ENCODE peak calls at places on chromosomes 16 and 17, in eight cellular contexts. One of them, this sample, is unnamed.

GRCh38 chr17:46809110-46809571 is 9.4 kb downstream of the WNT3 start:
- DNase-seq in colonic mucosa: no peak
- DNase-seq in memory B cell: no peak
- DNase-seq in fibroblast of villous mesenchyme: no peak
- DNase-seq in ovary: no peak
- DNase-seq in AG04450: no peak
- DNase-seq in M059J: no peak
- DNase-seq in lower lobe of right lung: no peak
- DNase-seq in this sample: no peak

GRCh38 chr17:64315032-64315490 is 52.0 kb upstream of the TEX2 start:
- DNase-seq in colonic mucosa: peak
- DNase-seq in memory B cell: no peak
- DNase-seq in fibroblast of villous mesenchyme: peak
- DNase-seq in ovary: peak
- DNase-seq in AG04450: no peak
- DNase-seq in M059J: no peak
- DNase-seq in lower lobe of right lung: peak
- DNase-seq in this sample: no peak

GRCh38 chr16:77993586-77993985 is 28.8 kb upstream of the CLEC3A start:
- DNase-seq in colonic mucosa: peak
- DNase-seq in memory B cell: no peak
- DNase-seq in fibroblast of villous mesenchyme: peak
- DNase-seq in ovary: no peak
- DNase-seq in AG04450: no peak
- DNase-seq in M059J: no peak
- DNase-seq in lower lobe of right lung: no peak
- DNase-seq in this sample: no peak

GRCh38 chr16:82580293-82580900 is 46.4 kb upstream of the CDH13 start:
- DNase-seq in colonic mucosa: peak
- DNase-seq in memory B cell: no peak
- DNase-seq in fibroblast of villous mesenchyme: peak
- DNase-seq in ovary: no peak
- DNase-seq in AG04450: no peak
- DNase-seq in M059J: peak
- DNase-seq in lower lobe of right lung: no peak
- DNase-seq in this sample: peak

GRCh38 chr17:50150354-50151040 is at the start of gene PPP1R9B:
- DNase-seq in colonic mucosa: no peak
- DNase-seq in memory B cell: no peak
- DNase-seq in fibroblast of villous mesenchyme: no peak
- DNase-seq in ovary: no peak
- DNase-seq in AG04450: no peak
- DNase-seq in M059J: no peak
- DNase-seq in lower lobe of right lung: no peak
- DNase-seq in this sample: no peak

GRCh38 chr16:68379472-68380347 is 68.6 kb downstream of the SMPD3 start:
- DNase-seq in colonic mucosa: no peak
- DNase-seq in memory B cell: no peak
- DNase-seq in fibroblast of villous mesenchyme: no peak
- DNase-seq in ovary: no peak
- DNase-seq in AG04450: no peak
- DNase-seq in M059J: no peak
- DNase-seq in lower lobe of right lung: peak
- DNase-seq in this sample: no peak

GRCh38 chr17:7440823-7441174 is 1.5 kb downstream of the FGF11 start:
- DNase-seq in colonic mucosa: no peak
- DNase-seq in memory B cell: no peak
- DNase-seq in fibroblast of villous mesenchyme: no peak
- DNase-seq in ovary: no peak
- DNase-seq in AG04450: no peak
- DNase-seq in M059J: peak
- DNase-seq in lower lobe of right lung: no peak
- DNase-seq in this sample: peak

GRCh38 chr17:72822358-72823023 is 270.0 kb downstream of the SLC39A11 start:
- DNase-seq in colonic mucosa: no peak
- DNase-seq in memory B cell: no peak
- DNase-seq in fibroblast of villous mesenchyme: no peak
- DNase-seq in ovary: no peak
- DNase-seq in AG04450: no peak
- DNase-seq in M059J: no peak
- DNase-seq in lower lobe of right lung: no peak
- DNase-seq in this sample: no peak

GRCh38 chr16:24977673-24978065 is 37.5 kb downstream of the ARHGAP17 start:
- DNase-seq in colonic mucosa: no peak
- DNase-seq in memory B cell: no peak
- DNase-seq in fibroblast of villous mesenchyme: peak
- DNase-seq in ovary: no peak
- DNase-seq in AG04450: peak
- DNase-seq in M059J: peak
- DNase-seq in lower lobe of right lung: no peak
- DNase-seq in this sample: peak

GRCh38 chr17:42536048-42536371 is at the start of gene NAGLU:
- DNase-seq in colonic mucosa: peak
- DNase-seq in memory B cell: peak
- DNase-seq in fibroblast of villous mesenchyme: peak
- DNase-seq in ovary: peak
- DNase-seq in AG04450: no peak
- DNase-seq in M059J: peak
- DNase-seq in lower lobe of right lung: peak
- DNase-seq in this sample: peak

GRCh38 chr17:45238155-45238774 is 16.6 kb downstream of the FMNL1 start:
- DNase-seq in colonic mucosa: no peak
- DNase-seq in memory B cell: no peak
- DNase-seq in fibroblast of villous mesenchyme: no peak
- DNase-seq in ovary: no peak
- DNase-seq in AG04450: no peak
- DNase-seq in M059J: no peak
- DNase-seq in lower lobe of right lung: no peak
- DNase-seq in this sample: no peak

GRCh38 chr16:57834936-57835335 is 32.6 kb upstream of the KIFC3 start:
- DNase-seq in colonic mucosa: no peak
- DNase-seq in memory B cell: no peak
- DNase-seq in fibroblast of villous mesenchyme: no peak
- DNase-seq in ovary: no peak
- DNase-seq in AG04450: no peak
- DNase-seq in M059J: peak
- DNase-seq in lower lobe of right lung: no peak
- DNase-seq in this sample: peak

GRCh38 chr16:73399486-73399885 is 351.6 kb upstream of the ZFHX3 start:
- DNase-seq in colonic mucosa: no peak
- DNase-seq in memory B cell: no peak
- DNase-seq in fibroblast of villous mesenchyme: no peak
- DNase-seq in ovary: no peak
- DNase-seq in AG04450: no peak
- DNase-seq in M059J: no peak
- DNase-seq in lower lobe of right lung: no peak
- DNase-seq in this sample: no peak

GRCh38 chr17:48491527-48492273 is 39.1 kb downstream of the HOXB1 start:
- DNase-seq in colonic mucosa: no peak
- DNase-seq in memory B cell: no peak
- DNase-seq in fibroblast of villous mesenchyme: no peak
- DNase-seq in ovary: no peak
- DNase-seq in AG04450: no peak
- DNase-seq in M059J: no peak
- DNase-seq in lower lobe of right lung: no peak
- DNase-seq in this sample: peak

GRCh38 chr17:70207184-70207583 is 37.9 kb downstream of the KCNJ2 start:
- DNase-seq in colonic mucosa: no peak
- DNase-seq in memory B cell: no peak
- DNase-seq in fibroblast of villous mesenchyme: no peak
- DNase-seq in ovary: no peak
- DNase-seq in AG04450: no peak
- DNase-seq in M059J: no peak
- DNase-seq in lower lobe of right lung: no peak
- DNase-seq in this sample: no peak

GRCh38 chr16:86524029-86524428 is 13.7 kb downstream of the FOXF1 start:
- DNase-seq in colonic mucosa: no peak
- DNase-seq in memory B cell: no peak
- DNase-seq in fibroblast of villous mesenchyme: no peak
- DNase-seq in ovary: no peak
- DNase-seq in AG04450: no peak
- DNase-seq in M059J: no peak
- DNase-seq in lower lobe of right lung: no peak
- DNase-seq in this sample: no peak

GRCh38 chr17:78329263-78330059 is 30.4 kb downstream of the SOCS3 start:
- DNase-seq in colonic mucosa: no peak
- DNase-seq in memory B cell: no peak
- DNase-seq in fibroblast of villous mesenchyme: peak
- DNase-seq in ovary: peak
- DNase-seq in AG04450: no peak
- DNase-seq in M059J: peak
- DNase-seq in lower lobe of right lung: no peak
- DNase-seq in this sample: peak

GRCh38 chr16:81350306-81350615 is 35.5 kb downstream of the GAN start:
- DNase-seq in colonic mucosa: no peak
- DNase-seq in memory B cell: no peak
- DNase-seq in fibroblast of villous mesenchyme: peak
- DNase-seq in ovary: no peak
- DNase-seq in AG04450: no peak
- DNase-seq in M059J: no peak
- DNase-seq in lower lobe of right lung: no peak
- DNase-seq in this sample: no peak

GRCh38 chr17:8838551-8839095 is 28.9 kb downstream of the PIK3R6 start:
- DNase-seq in colonic mucosa: no peak
- DNase-seq in memory B cell: no peak
- DNase-seq in fibroblast of villous mesenchyme: no peak
- DNase-seq in ovary: no peak
- DNase-seq in AG04450: no peak
- DNase-seq in M059J: no peak
- DNase-seq in lower lobe of right lung: no peak
- DNase-seq in this sample: no peak

GRCh38 chr16:49350265-49351103 is 23.1 kb upstream of the C16orf78 start:
- DNase-seq in colonic mucosa: peak
- DNase-seq in memory B cell: peak
- DNase-seq in fibroblast of villous mesenchyme: peak
- DNase-seq in ovary: peak
- DNase-seq in AG04450: no peak
- DNase-seq in M059J: peak
- DNase-seq in lower lobe of right lung: peak
- DNase-seq in this sample: peak

GRCh38 chr16:70430667-70431536 is 8.0 kb downstream of the ST3GAL2 start:
- DNase-seq in colonic mucosa: no peak
- DNase-seq in memory B cell: peak
- DNase-seq in fibroblast of villous mesenchyme: peak
- DNase-seq in ovary: no peak
- DNase-seq in AG04450: no peak
- DNase-seq in M059J: no peak
- DNase-seq in lower lobe of right lung: peak
- DNase-seq in this sample: no peak

GRCh38 chr16:46911038-46911437 is 26.9 kb downstream of the GPT2 start:
- DNase-seq in colonic mucosa: no peak
- DNase-seq in memory B cell: peak
- DNase-seq in fibroblast of villous mesenchyme: no peak
- DNase-seq in ovary: no peak
- DNase-seq in AG04450: no peak
- DNase-seq in M059J: no peak
- DNase-seq in lower lobe of right lung: no peak
- DNase-seq in this sample: no peak

GRCh38 chr17:4782652-4783051 is 3.5 kb downstream of the VMO1 start:
- DNase-seq in colonic mucosa: no peak
- DNase-seq in memory B cell: no peak
- DNase-seq in fibroblast of villous mesenchyme: no peak
- DNase-seq in ovary: no peak
- DNase-seq in AG04450: no peak
- DNase-seq in M059J: no peak
- DNase-seq in lower lobe of right lung: peak
- DNase-seq in this sample: no peak

GRCh38 chr17:57092171-57092570 is 7.1 kb downstream of the AKAP1 start:
- DNase-seq in colonic mucosa: no peak
- DNase-seq in memory B cell: no peak
- DNase-seq in fibroblast of villous mesenchyme: peak
- DNase-seq in ovary: no peak
- DNase-seq in AG04450: peak
- DNase-seq in M059J: no peak
- DNase-seq in lower lobe of right lung: no peak
- DNase-seq in this sample: no peak

GRCh38 chr16:57479422-57480126 is 6.7 kb downstream of the DOK4 start:
- DNase-seq in colonic mucosa: peak
- DNase-seq in memory B cell: no peak
- DNase-seq in fibroblast of villous mesenchyme: peak
- DNase-seq in ovary: peak
- DNase-seq in AG04450: no peak
- DNase-seq in M059J: peak
- DNase-seq in lower lobe of right lung: no peak
- DNase-seq in this sample: peak

GRCh38 chr17:28599311-28600184 is 723 bp upstream of the SPAG5 start:
- DNase-seq in colonic mucosa: peak
- DNase-seq in memory B cell: peak
- DNase-seq in fibroblast of villous mesenchyme: peak
- DNase-seq in ovary: peak
- DNase-seq in AG04450: peak
- DNase-seq in M059J: peak
- DNase-seq in lower lobe of right lung: peak
- DNase-seq in this sample: peak

GRCh38 chr17:8087075-8087941 is at the start of gene ALOX12B:
- DNase-seq in colonic mucosa: no peak
- DNase-seq in memory B cell: no peak
- DNase-seq in fibroblast of villous mesenchyme: no peak
- DNase-seq in ovary: no peak
- DNase-seq in AG04450: no peak
- DNase-seq in M059J: no peak
- DNase-seq in lower lobe of right lung: no peak
- DNase-seq in this sample: no peak

GRCh38 chr16:57893559-57894389 is 77.2 kb downstream of the CNGB1 start:
- DNase-seq in colonic mucosa: peak
- DNase-seq in memory B cell: no peak
- DNase-seq in fibroblast of villous mesenchyme: peak
- DNase-seq in ovary: no peak
- DNase-seq in AG04450: peak
- DNase-seq in M059J: peak
- DNase-seq in lower lobe of right lung: peak
- DNase-seq in this sample: peak

GRCh38 chr17:42276609-42277341 is 584 bp upstream of the STAT5B start:
- DNase-seq in colonic mucosa: peak
- DNase-seq in memory B cell: peak
- DNase-seq in fibroblast of villous mesenchyme: peak
- DNase-seq in ovary: peak
- DNase-seq in AG04450: peak
- DNase-seq in M059J: peak
- DNase-seq in lower lobe of right lung: peak
- DNase-seq in this sample: peak

GRCh38 chr16:11736903-11737302 is 5.8 kb downstream of the TXNDC11 start:
- DNase-seq in colonic mucosa: no peak
- DNase-seq in memory B cell: no peak
- DNase-seq in fibroblast of villous mesenchyme: peak
- DNase-seq in ovary: no peak
- DNase-seq in AG04450: no peak
- DNase-seq in M059J: no peak
- DNase-seq in lower lobe of right lung: no peak
- DNase-seq in this sample: no peak

GRCh38 chr16:14286381-14287230 is 215.5 kb downstream of the MRTFB start:
- DNase-seq in colonic mucosa: peak
- DNase-seq in memory B cell: peak
- DNase-seq in fibroblast of villous mesenchyme: no peak
- DNase-seq in ovary: no peak
- DNase-seq in AG04450: no peak
- DNase-seq in M059J: no peak
- DNase-seq in lower lobe of right lung: no peak
- DNase-seq in this sample: no peak

GRCh38 chr16:31134625-31135534 is 647 bp downstream of the PRSS8 start:
- DNase-seq in colonic mucosa: peak
- DNase-seq in memory B cell: no peak
- DNase-seq in fibroblast of villous mesenchyme: no peak
- DNase-seq in ovary: no peak
- DNase-seq in AG04450: no peak
- DNase-seq in M059J: no peak
- DNase-seq in lower lobe of right lung: peak
- DNase-seq in this sample: no peak

GRCh38 chr16:22970191-22970845 is 156.4 kb downstream of the HS3ST2 start:
- DNase-seq in colonic mucosa: no peak
- DNase-seq in memory B cell: no peak
- DNase-seq in fibroblast of villous mesenchyme: no peak
- DNase-seq in ovary: no peak
- DNase-seq in AG04450: no peak
- DNase-seq in M059J: no peak
- DNase-seq in lower lobe of right lung: no peak
- DNase-seq in this sample: no peak

GRCh38 chr17:27333410-27333980 is 39.6 kb downstream of the WSB1 start:
- DNase-seq in colonic mucosa: no peak
- DNase-seq in memory B cell: no peak
- DNase-seq in fibroblast of villous mesenchyme: no peak
- DNase-seq in ovary: no peak
- DNase-seq in AG04450: no peak
- DNase-seq in M059J: no peak
- DNase-seq in lower lobe of right lung: no peak
- DNase-seq in this sample: no peak

This sample was measured in RPMI7951.